ENCODE peak calls at places on chromosomes 7 and 10, in four cellular contexts. A, K, J and S are unnamed samples.

GRCh38 chr7:137919987-137920386 is 73.2 kb upstream of the DGKI start:
- DNase-seq in A (peak; percentile 44), K (no peak), J (no peak), S (peak; percentile 21)

GRCh38 chr7:17965600-17965999 is 25.3 kb upstream of the SNX13 start:
- DNase-seq in J (no peak), A (no peak), K (no peak), S (no peak)

GRCh38 chr7:108461855-108462254 is 5.6 kb upstream of the NRCAM start:
- DNase-seq in K (no peak), J (no peak), A (no peak), S (no peak)

GRCh38 chr10:110989016-110989415 is 69.6 kb downstream of the SHOC2 start:
- DNase-seq in A (no peak), J (no peak), K (no peak), S (no peak)

GRCh38 chr7:922334-923107 is 32.0 kb downstream of the ADAP1 start:
- DNase-seq in K (no peak), A (no peak), J (no peak), S (peak; percentile 5)

GRCh38 chr7:45401851-45402250 is 172.3 kb upstream of the ADCY1 start:
- DNase-seq in K (no peak), A (no peak), J (no peak), S (no peak)

GRCh38 chr7:108358553-108358952 is 97.7 kb downstream of the NRCAM start:
- DNase-seq in K (no peak), J (peak; percentile 98), A (peak; percentile 46), S (no peak)

GRCh38 chr10:12332572-12333381 is 16.6 kb upstream of the CAMK1D start:
- DNase-seq in J (no peak), K (no peak), A (no peak), S (no peak)

GRCh38 chr7:23468721-23469149 is 1.6 kb downstream of the IGF2BP3 start:
- DNase-seq in J (no peak), A (no peak), K (peak; percentile 35), S (no peak)

GRCh38 chr10:104641150-104642000 is at the start of gene SORCS3:
- DNase-seq in K (no peak), J (no peak), A (no peak), S (peak; percentile 56)

GRCh38 chr7:66070222-66070621 is 5.4 kb upstream of the ASL start:
- DNase-seq in A (no peak), K (no peak), J (no peak), S (no peak)
- TF ChIP-seq ATF3 in A (no peak), K (no peak), J (no peak), S (no peak)

DNA sequence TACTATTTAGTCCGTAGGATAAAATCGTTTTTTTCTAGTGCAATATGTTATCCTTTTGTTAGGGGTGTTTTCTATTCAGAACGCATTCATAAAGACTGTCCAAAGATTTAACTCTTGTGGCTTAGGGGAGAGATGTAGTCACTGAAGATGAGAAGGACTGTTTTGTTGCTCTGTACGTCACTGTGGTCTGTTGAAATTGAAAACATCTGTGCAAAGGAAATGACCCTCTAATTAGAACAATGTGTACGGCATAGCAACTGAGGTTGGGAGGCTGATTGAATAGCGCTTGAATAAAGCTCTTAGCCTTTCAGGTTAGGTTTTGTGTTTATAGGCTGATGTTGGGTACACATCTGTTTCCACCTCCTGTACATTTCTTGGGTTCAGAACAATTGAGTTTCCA is 453.4 kb upstream of the AKR1E2 start:
- DNase-seq in A (no peak), J (no peak), K (no peak), S (no peak)
- TF ChIP-seq JUN in A (no peak), J (no peak), K (no peak), S (no peak)

GRCh38 chr7:147894271-147894670 is 696.3 kb upstream of the C7orf33 start:
- DNase-seq in A (peak; percentile 36), K (no peak), J (no peak), S (peak; percentile 14)

GRCh38 chr7:147896121-147896520 is 694.4 kb upstream of the C7orf33 start:
- DNase-seq in A (no peak), K (no peak), J (no peak), S (no peak)
- TF ChIP-seq ATF3 in A (no peak), K (no peak), J (no peak), S (no peak)

DNA sequence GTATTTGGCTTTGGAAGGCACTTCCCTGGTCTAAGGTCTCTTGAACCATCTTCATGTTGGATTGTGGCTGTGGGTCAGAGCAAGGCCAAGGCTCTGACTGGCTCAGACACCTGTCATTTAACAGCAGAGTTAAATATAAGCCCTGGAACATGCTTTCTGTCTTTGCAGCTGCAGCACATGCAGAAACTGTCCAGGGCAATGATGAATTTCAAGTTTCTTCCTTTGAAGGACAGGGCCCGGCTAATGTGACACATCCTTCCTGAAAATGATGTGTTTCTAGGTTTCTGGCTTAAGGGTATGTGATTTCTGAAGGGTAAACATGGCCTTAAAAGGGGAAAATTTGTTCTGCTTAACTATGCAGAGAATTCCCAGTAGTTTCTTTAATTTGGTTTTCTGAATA is 34.0 kb upstream of the SLC35B4 start:
- DNase-seq in K (no peak), A (no peak), J (no peak), S (no peak)
- TF ChIP-seq JUN in K (no peak), A (no peak), J (no peak), S (no peak)

DNA sequence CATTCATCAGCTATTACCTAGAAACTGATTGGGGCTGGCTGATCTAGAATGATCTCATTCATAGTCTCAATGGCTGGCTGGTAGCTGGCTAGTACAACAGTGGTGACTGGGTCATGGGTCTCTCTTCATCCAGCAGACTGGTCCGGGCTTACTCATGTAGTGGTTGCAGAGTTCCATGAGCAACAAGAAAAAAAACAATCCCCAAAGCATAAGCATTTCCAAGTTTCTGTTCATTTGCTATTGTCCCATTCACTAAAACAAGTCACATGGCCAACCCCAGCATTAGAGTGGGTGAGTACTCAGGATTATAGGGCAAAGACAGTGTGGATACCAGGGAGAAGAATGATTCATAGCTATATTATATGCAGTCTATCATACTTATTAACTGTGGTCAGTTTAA is 85.2 kb upstream of the SEMA3C start:
- DNase-seq in K (no peak), J (no peak), A (no peak), S (no peak)
- TF ChIP-seq ATF3 in K (no peak), J (no peak), A (no peak), S (no peak)

GRCh38 chr7:16669581-16669980 is 23.6 kb downstream of the BZW2 start:
- DNase-seq in J (no peak), A (no peak), K (no peak), S (no peak)
- TF ChIP-seq JUN in J (no peak), A (no peak), K (no peak), S (no peak)

DNA sequence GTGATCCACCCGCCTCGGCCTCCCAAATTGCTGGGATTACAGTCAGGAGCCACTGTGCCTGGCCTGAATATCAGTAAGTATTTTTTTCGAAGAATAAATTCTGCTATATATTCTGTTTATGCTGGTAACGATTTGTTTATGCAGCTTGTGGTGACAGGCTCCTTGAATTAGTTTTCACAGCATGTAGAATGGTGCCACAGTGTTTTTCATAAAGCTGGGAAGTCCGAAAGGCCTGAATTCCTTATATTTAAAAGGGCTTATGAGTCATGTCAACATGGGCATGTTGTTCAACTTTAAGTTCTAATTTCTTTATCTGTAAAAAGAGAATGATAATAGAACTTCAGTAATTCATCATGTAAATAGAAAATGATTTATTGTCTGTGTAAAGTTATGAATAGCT is 42.2 kb upstream of the WASL start:
- DNase-seq in K (no peak), J (no peak), A (no peak), S (no peak)
- TF ChIP-seq ATF3 in K (no peak), J (no peak), A (no peak), S (no peak)

GRCh38 chr10:124496620-124497019 is 35.0 kb downstream of the LHPP start:
- DNase-seq in K (no peak), A (no peak), J (no peak), S (no peak)
- TF ChIP-seq JUN in K (no peak), A (no peak), J (no peak), S (no peak)